ENCODE peak calls at places on chromosomes 3 and 15, in four cellular contexts. F, W, Y and X are unnamed samples.

GRCh38 chr15:53213336-53213735 is 423.2 kb upstream of the ONECUT1 start:
- DNase-seq in W (no peak), F (no peak), Y (no peak), X (no peak)

GRCh38 chr3:111998661-111999641 is at the start of gene TAGLN3:
- DNase-seq in F (no peak), Y (peak; percentile 48), W (peak; percentile 63), X (no peak)

GRCh38 chr3:8635625-8636024 is 9.0 kb downstream of the SSUH2 start:
- DNase-seq in W (no peak), F (no peak), Y (no peak), X (no peak)

GRCh38 chr3:184670091-184670602 is 41.7 kb downstream of the MAGEF1 start:
- DNase-seq in F (no peak), W (no peak), Y (no peak), X (no peak)

GRCh38 chr15:55802600-55803376 is 59.8 kb upstream of the PRTG start:
- DNase-seq in Y (no peak), W (no peak), F (no peak), X (no peak)

GRCh38 chr3:155019576-155019975 is 60.5 kb upstream of the MME start:
- DNase-seq in W (peak; percentile 18), Y (no peak), F (no peak), X (peak; percentile 68)

GRCh38 chr3:142849148-142849547 is 39.7 kb downstream of the PCOLCE2 start:
- DNase-seq in F (no peak), Y (no peak), W (peak; percentile 56), X (no peak)

GRCh38 chr15:57152666-57153065 is 223.6 kb upstream of the CGNL1 start:
- DNase-seq in Y (no peak), W (no peak), F (no peak), X (no peak)

GRCh38 chr15:71114066-71114680 is 1.1 kb upstream of the THSD4 start:
- DNase-seq in W (no peak), F (no peak), Y (no peak), X (no peak)

GRCh38 chr15:86620636-86621349 is 541.1 kb downstream of the AGBL1 start:
- DNase-seq in F (no peak), W (no peak), Y (no peak), X (no peak)

GRCh38 chr3:23663661-23664186 is 142.0 kb upstream of the UBE2E1 start:
- DNase-seq in F (no peak), Y (no peak), W (no peak), X (no peak)

GRCh38 chr3:65439641-65440040 is 599.1 kb downstream of the MAGI1 start:
- DNase-seq in W (peak; percentile 46), Y (peak; percentile 85), F (no peak), X (peak; percentile 65)

GRCh38 chr3:2851835-2852234 is 258.3 kb downstream of the IL5RA start:
- DNase-seq in F (no peak), Y (no peak), W (no peak), X (no peak)

GRCh38 chr3:151903501-151903991 is 30.1 kb downstream of the SUCNR1 start:
- DNase-seq in W (peak; percentile 21), Y (no peak), F (no peak), X (peak; percentile 44)

GRCh38 chr15:96869122-96869521 is 538.6 kb downstream of the NR2F2 start:
- DNase-seq in F (no peak), Y (no peak), W (peak; percentile 39), X (no peak)

GRCh38 chr3:74214286-74214685 is 400.2 kb downstream of the CNTN3 start:
- DNase-seq in W (peak; percentile 22), F (no peak), Y (no peak), X (no peak)

GRCh38 chr3:177658354-177658753 is 461.1 kb upstream of the TBL1XR1 start:
- DNase-seq in F (no peak), Y (no peak), W (no peak), X (no peak)

GRCh38 chr3:192169332-192169915 is 557.9 kb downstream of the FGF12 start:
- DNase-seq in Y (no peak), F (no peak), W (no peak), X (no peak)

GRCh38 chr3:66441124-66441523 is 59.7 kb downstream of the LRIG1 start:
- DNase-seq in Y (no peak), F (no peak), W (peak; percentile 82), X (peak; percentile 57)

GRCh38 chr15:93001881-93002280 is 87.1 kb downstream of the RGMA start:
- DNase-seq in F (no peak), W (no peak), Y (no peak), X (no peak)

GRCh38 chr3:108552267-108553159 is 36.7 kb downstream of the CIP2A start:
- DNase-seq in F (no peak), Y (peak; percentile 54), W (peak; percentile 54), X (peak; percentile 35)

GRCh38 chr3:72445827-72446405 is 402.3 kb downstream of the SHQ1 start:
- DNase-seq in Y (no peak), W (peak; percentile 4), F (no peak), X (no peak)

GRCh38 chr15:67521770-67522568 is 1.0 kb downstream of the C15orf61 start:
- DNase-seq in Y (peak; percentile 24), F (no peak), W (peak; percentile 29), X (peak; percentile 30)

GRCh38 chr15:57031605-57032004 is 113.2 kb downstream of the TCF12 start:
- DNase-seq in F (no peak), Y (peak; percentile 89), W (no peak), X (peak; percentile 43)

GRCh38 chr15:41944313-41944940 is 27.9 kb downstream of the EHD4 start:
- DNase-seq in Y (no peak), F (no peak), W (peak; percentile 71), X (peak; percentile 92)

GRCh38 chr3:11477286-11477935 is 166.3 kb downstream of the VGLL4 start:
- DNase-seq in W (peak; percentile 85), F (no peak), Y (no peak), X (peak; percentile 89)

GRCh38 chr3:14528081-14528480 is 12.1 kb downstream of the GRIP2 start:
- DNase-seq in F (no peak), W (no peak), Y (no peak), X (no peak)

GRCh38 chr3:156811092-156811862 is 14.9 kb upstream of the LEKR1 start:
- DNase-seq in F (no peak), Y (no peak), W (peak; percentile 99), X (peak; percentile 54)

GRCh38 chr3:12139111-12139511 is 19.6 kb downstream of the TIMP4 start:
- DNase-seq in Y (no peak), W (peak; percentile 29), F (no peak), X (peak; percentile 62)